ENCODE peak calls at places on chromosome 12, in six cellular contexts. One of them, this sample, is unnamed.

GRCh38 chr12:115451785-115452736 is 768.1 kb upstream of the TBX3 start:
- DNase-seq in stimulated activated CD4-positive, alpha-beta T cell treated with anti-CD3 and anti-CD28 coated beads, Interleukin-1b, Interleukin-23, amount 100 ng/mL, for 24 hours: no peak
- DNase-seq in T-helper 2 cell: no peak
- DNase-seq in lung microvascular endothelial cell: no peak
- DNase-seq in astrocyte: no peak
- DNase-seq in germinal center: peak
- DNase-seq in this sample: no peak

GRCh38 chr12:26304273-26304672 is 108.9 kb downstream of the SSPN start:
- DNase-seq in stimulated activated CD4-positive, alpha-beta T cell treated with anti-CD3 and anti-CD28 coated beads, Interleukin-1b, Interleukin-23, amount 100 ng/mL, for 24 hours: no peak
- DNase-seq in T-helper 2 cell: no peak
- DNase-seq in lung microvascular endothelial cell: no peak
- DNase-seq in astrocyte: no peak
- DNase-seq in germinal center: no peak
- DNase-seq in this sample: no peak

GRCh38 chr12:48068457-48068856 is 37.4 kb downstream of the SENP1 start:
- DNase-seq in stimulated activated CD4-positive, alpha-beta T cell treated with anti-CD3 and anti-CD28 coated beads, Interleukin-1b, Interleukin-23, amount 100 ng/mL, for 24 hours: no peak
- DNase-seq in T-helper 2 cell: no peak
- DNase-seq in lung microvascular endothelial cell: no peak
- DNase-seq in astrocyte: no peak
- DNase-seq in germinal center: no peak
- DNase-seq in this sample: no peak

GRCh38 chr12:99911076-99911475 is 73.7 kb downstream of the ANKS1B start:
- DNase-seq in stimulated activated CD4-positive, alpha-beta T cell treated with anti-CD3 and anti-CD28 coated beads, Interleukin-1b, Interleukin-23, amount 100 ng/mL, for 24 hours: no peak
- DNase-seq in T-helper 2 cell: no peak
- DNase-seq in lung microvascular endothelial cell: no peak
- DNase-seq in astrocyte: peak
- DNase-seq in germinal center: no peak
- DNase-seq in this sample: peak

GRCh38 chr12:47391566-47391965 is 311.8 kb upstream of the AMIGO2 start:
- DNase-seq in stimulated activated CD4-positive, alpha-beta T cell treated with anti-CD3 and anti-CD28 coated beads, Interleukin-1b, Interleukin-23, amount 100 ng/mL, for 24 hours: no peak
- DNase-seq in T-helper 2 cell: peak
- DNase-seq in lung microvascular endothelial cell: no peak
- DNase-seq in astrocyte: peak
- DNase-seq in germinal center: peak
- DNase-seq in this sample: no peak

GRCh38 chr12:67155863-67156262 is 113.3 kb upstream of the CAND1 start:
- DNase-seq in stimulated activated CD4-positive, alpha-beta T cell treated with anti-CD3 and anti-CD28 coated beads, Interleukin-1b, Interleukin-23, amount 100 ng/mL, for 24 hours: no peak
- DNase-seq in T-helper 2 cell: no peak
- DNase-seq in lung microvascular endothelial cell: no peak
- DNase-seq in astrocyte: peak
- DNase-seq in germinal center: no peak
- DNase-seq in this sample: no peak

GRCh38 chr12:3200779-3201738 is 123.9 kb downstream of the TSPAN9 start:
- DNase-seq in stimulated activated CD4-positive, alpha-beta T cell treated with anti-CD3 and anti-CD28 coated beads, Interleukin-1b, Interleukin-23, amount 100 ng/mL, for 24 hours: no peak
- DNase-seq in T-helper 2 cell: no peak
- DNase-seq in lung microvascular endothelial cell: no peak
- DNase-seq in astrocyte: no peak
- DNase-seq in germinal center: no peak
- DNase-seq in this sample: no peak

GRCh38 chr12:116695464-116695725 is 42.5 kb downstream of the SPRING1 start:
- DNase-seq in stimulated activated CD4-positive, alpha-beta T cell treated with anti-CD3 and anti-CD28 coated beads, Interleukin-1b, Interleukin-23, amount 100 ng/mL, for 24 hours: no peak
- DNase-seq in T-helper 2 cell: no peak
- DNase-seq in lung microvascular endothelial cell: no peak
- DNase-seq in astrocyte: no peak
- DNase-seq in germinal center: no peak
- DNase-seq in this sample: no peak

GRCh38 chr12:50188875-50189575 is 21.9 kb upstream of the CERS5 start:
- DNase-seq in stimulated activated CD4-positive, alpha-beta T cell treated with anti-CD3 and anti-CD28 coated beads, Interleukin-1b, Interleukin-23, amount 100 ng/mL, for 24 hours: no peak
- DNase-seq in T-helper 2 cell: no peak
- DNase-seq in lung microvascular endothelial cell: no peak
- DNase-seq in astrocyte: no peak
- DNase-seq in germinal center: no peak
- DNase-seq in this sample: no peak

GRCh38 chr12:102753802-102754201 is 163.2 kb downstream of the PAH start:
- DNase-seq in stimulated activated CD4-positive, alpha-beta T cell treated with anti-CD3 and anti-CD28 coated beads, Interleukin-1b, Interleukin-23, amount 100 ng/mL, for 24 hours: no peak
- DNase-seq in T-helper 2 cell: no peak
- DNase-seq in lung microvascular endothelial cell: no peak
- DNase-seq in astrocyte: no peak
- DNase-seq in germinal center: no peak
- DNase-seq in this sample: no peak

GRCh38 chr12:1812650-1813302 is 7.6 kb upstream of the LRTM2 start:
- DNase-seq in stimulated activated CD4-positive, alpha-beta T cell treated with anti-CD3 and anti-CD28 coated beads, Interleukin-1b, Interleukin-23, amount 100 ng/mL, for 24 hours: no peak
- DNase-seq in T-helper 2 cell: peak
- DNase-seq in lung microvascular endothelial cell: no peak
- DNase-seq in astrocyte: peak
- DNase-seq in germinal center: no peak
- DNase-seq in this sample: no peak

GRCh38 chr12:28578361-28578760 is 388.1 kb downstream of the CCDC91 start:
- DNase-seq in stimulated activated CD4-positive, alpha-beta T cell treated with anti-CD3 and anti-CD28 coated beads, Interleukin-1b, Interleukin-23, amount 100 ng/mL, for 24 hours: no peak
- DNase-seq in T-helper 2 cell: no peak
- DNase-seq in lung microvascular endothelial cell: no peak
- DNase-seq in astrocyte: no peak
- DNase-seq in germinal center: no peak
- DNase-seq in this sample: no peak

GRCh38 chr12:51749201-51749985 is 99.1 kb downstream of the FIGNL2 start:
- DNase-seq in stimulated activated CD4-positive, alpha-beta T cell treated with anti-CD3 and anti-CD28 coated beads, Interleukin-1b, Interleukin-23, amount 100 ng/mL, for 24 hours: no peak
- DNase-seq in T-helper 2 cell: no peak
- DNase-seq in lung microvascular endothelial cell: no peak
- DNase-seq in astrocyte: no peak
- DNase-seq in germinal center: no peak
- DNase-seq in this sample: no peak

GRCh38 chr12:47156167-47156736 is 76.5 kb upstream of the AMIGO2 start:
- DNase-seq in stimulated activated CD4-positive, alpha-beta T cell treated with anti-CD3 and anti-CD28 coated beads, Interleukin-1b, Interleukin-23, amount 100 ng/mL, for 24 hours: no peak
- DNase-seq in T-helper 2 cell: no peak
- DNase-seq in lung microvascular endothelial cell: no peak
- DNase-seq in astrocyte: peak
- DNase-seq in germinal center: no peak
- DNase-seq in this sample: no peak

GRCh38 chr12:88553941-88554658 is 26.2 kb downstream of the KITLG start:
- DNase-seq in stimulated activated CD4-positive, alpha-beta T cell treated with anti-CD3 and anti-CD28 coated beads, Interleukin-1b, Interleukin-23, amount 100 ng/mL, for 24 hours: no peak
- DNase-seq in T-helper 2 cell: no peak
- DNase-seq in lung microvascular endothelial cell: peak
- DNase-seq in astrocyte: peak
- DNase-seq in germinal center: no peak
- DNase-seq in this sample: no peak

GRCh38 chr12:98446716-98447115 is 68.7 kb upstream of the TMPO start:
- DNase-seq in stimulated activated CD4-positive, alpha-beta T cell treated with anti-CD3 and anti-CD28 coated beads, Interleukin-1b, Interleukin-23, amount 100 ng/mL, for 24 hours: no peak
- DNase-seq in T-helper 2 cell: no peak
- DNase-seq in lung microvascular endothelial cell: no peak
- DNase-seq in astrocyte: no peak
- DNase-seq in germinal center: no peak
- DNase-seq in this sample: no peak

GRCh38 chr12:49923035-49923644 is 19.4 kb upstream of the FAIM2 start:
- DNase-seq in stimulated activated CD4-positive, alpha-beta T cell treated with anti-CD3 and anti-CD28 coated beads, Interleukin-1b, Interleukin-23, amount 100 ng/mL, for 24 hours: no peak
- DNase-seq in T-helper 2 cell: no peak
- DNase-seq in lung microvascular endothelial cell: no peak
- DNase-seq in astrocyte: no peak
- DNase-seq in germinal center: no peak
- DNase-seq in this sample: no peak

GRCh38 chr12:68901551-68901950 is 31.4 kb downstream of the CPM start:
- DNase-seq in stimulated activated CD4-positive, alpha-beta T cell treated with anti-CD3 and anti-CD28 coated beads, Interleukin-1b, Interleukin-23, amount 100 ng/mL, for 24 hours: no peak
- DNase-seq in T-helper 2 cell: no peak
- DNase-seq in lung microvascular endothelial cell: no peak
- DNase-seq in astrocyte: no peak
- DNase-seq in germinal center: no peak
- DNase-seq in this sample: no peak

GRCh38 chr12:10968765-10969456 is 17.8 kb downstream of the TAS2R50 start:
- DNase-seq in stimulated activated CD4-positive, alpha-beta T cell treated with anti-CD3 and anti-CD28 coated beads, Interleukin-1b, Interleukin-23, amount 100 ng/mL, for 24 hours: no peak
- DNase-seq in T-helper 2 cell: no peak
- DNase-seq in lung microvascular endothelial cell: peak
- DNase-seq in astrocyte: peak
- DNase-seq in germinal center: no peak
- DNase-seq in this sample: no peak

GRCh38 chr12:58602179-58602578 is 318.1 kb downstream of the LRIG3 start:
- DNase-seq in stimulated activated CD4-positive, alpha-beta T cell treated with anti-CD3 and anti-CD28 coated beads, Interleukin-1b, Interleukin-23, amount 100 ng/mL, for 24 hours: no peak
- DNase-seq in T-helper 2 cell: no peak
- DNase-seq in lung microvascular endothelial cell: no peak
- DNase-seq in astrocyte: peak
- DNase-seq in germinal center: no peak
- DNase-seq in this sample: no peak